ENCODE peak calls at places on chromosome 16, in five cellular contexts. E is dorsolateral prefrontal cortex, Y is astrocyte of the cerebellum, J is ovary, F is COR-L47. K is an unnamed sample.

GRCh38 chr16:58269526-58269925 is 25.3 kb downstream of the PRSS54 start:
- DNase-seq in E (no peak), Y (peak), F (no peak), J (no peak), K (no peak)

GRCh38 chr16:85944572-85945423 is 45.8 kb downstream of the IRF8 start:
- DNase-seq in E (no peak), J (no peak), Y (no peak), F (no peak), K (no peak)

GRCh38 chr16:9297437-9298113 is 206.1 kb downstream of the HAPSTR1 start:
- DNase-seq in Y (no peak), E (no peak), J (no peak), F (peak), K (no peak)

GRCh38 chr16:85936761-85937343 is 37.9 kb downstream of the IRF8 start:
- DNase-seq in E (no peak), Y (no peak), J (no peak), F (no peak), K (no peak)

GRCh38 chr16:85008267-85008666 is 3.1 kb downstream of the ZDHHC7 start:
- DNase-seq in Y (no peak), E (no peak), F (no peak), J (no peak), K (no peak)

GRCh38 chr16:35731341-35732040 is 2272.1 kb downstream of the TP53TG3F start:
- DNase-seq in E (no peak), J (no peak), F (no peak), Y (no peak), K (no peak)

GRCh38 chr16:1643521-1643920 is 31.4 kb downstream of the CRAMP1 start:
- DNase-seq in E (peak), F (no peak), Y (no peak), J (no peak), K (no peak)

GRCh38 chr16:86330906-86331305 is 179.4 kb upstream of the FOXF1 start:
- DNase-seq in J (no peak), F (no peak), E (no peak), Y (no peak), K (no peak)

GRCh38 chr16:29820730-29821662 is 734 bp downstream of the MVP start:
- DNase-seq in F (no peak), E (no peak), J (peak), Y (no peak), K (no peak)

K was measured in NCI-H345.